ENCODE peak calls at places on chromosomes 5 and 9, in five cellular contexts. T is CD8-positive, alpha-beta T cell; J is A549; Q is neuronal stem cell; G is CD4-positive, alpha-beta T cell. M is an unnamed sample.

GRCh38 chr5:170293273-170293672 is 4.3 kb downstream of the LCP2 start:
- DNase-seq in Q (no peak), J (no peak), G (no peak), T (no peak), M (peak; percentile 40)

GRCh38 chr9:114426046-114426948 is 38.5 kb upstream of the AKNA start:
- DNase-seq in J (no peak), G (no peak), Q (no peak), T (no peak), M (no peak)

GRCh38 chr9:105647595-105648349 is 14.5 kb upstream of the TAL2 start:
- DNase-seq in G (no peak), T (no peak), Q (no peak), J (no peak), M (no peak)

GRCh38 chr5:133824661-133825254 is 143.7 kb downstream of the C5orf15 start:
- DNase-seq in G (no peak), Q (no peak), T (no peak), J (no peak), M (no peak)

GRCh38 chr5:34524123-34524522 is 132.0 kb upstream of the RAI14 start:
- DNase-seq in T (no peak), J (peak; percentile 36), Q (no peak), G (no peak), M (no peak)

GRCh38 chr9:99231708-99232107 is 9.6 kb downstream of the SEC61B start:
- DNase-seq in Q (no peak), J (peak; percentile 7), T (no peak), G (no peak), M (no peak)

GRCh38 chr9:133403766-133404439 is 13.9 kb downstream of the REXO4 start:
- DNase-seq in G (peak; percentile 61), J (peak; percentile 73), Q (no peak), T (peak; percentile 54), M (no peak)

GRCh38 chr5:169067641-169068316 is 233.2 kb downstream of the SLIT3 start:
- DNase-seq in G (no peak), Q (no peak), T (no peak), J (no peak), M (no peak)

GRCh38 chr9:113511856-113512761 is 48.6 kb downstream of the RGS3 start:
- DNase-seq in G (peak; percentile 47), J (no peak), T (peak; percentile 60), Q (no peak), M (no peak)

GRCh38 chr9:81618923-81619322 is 70.4 kb downstream of the TLE1 start:
- DNase-seq in J (no peak), Q (no peak), G (no peak), T (no peak), M (no peak)
- H3K27ac ChIP-seq in J (no peak overlapping the region), Q (no peak overlapping the region), G (no peak overlapping the region), T (no peak overlapping the region), M (no peak overlapping the region)

DNA sequence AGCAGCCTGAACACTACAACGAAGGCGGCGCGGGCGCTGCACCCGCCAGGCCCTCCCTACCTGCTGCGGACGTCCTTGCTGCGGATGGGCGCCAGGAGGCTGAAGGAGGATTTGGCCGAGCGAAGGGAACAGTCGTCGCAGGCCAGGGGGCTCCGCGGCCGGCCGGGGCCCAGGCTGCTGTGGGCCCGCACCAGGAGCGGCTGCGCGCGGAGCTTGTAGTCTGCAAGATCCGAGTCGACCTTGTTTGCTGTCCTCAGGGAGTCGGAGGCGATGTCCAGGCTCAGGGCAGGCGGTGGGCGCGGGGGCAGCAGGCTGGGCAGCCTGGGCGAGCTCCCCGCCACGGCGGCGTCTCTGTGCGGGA is 1.1 kb downstream of the INPP5E start:
- DNase-seq in J (peak; percentile 26), T (no peak), Q (peak; percentile 17), G (no peak), M (no peak)
- H3K27ac ChIP-seq in J (peak overlapping the region; percentile 99), T (no peak overlapping the region), Q (no peak overlapping the region), G (peak overlapping the region; percentile 7), M (no peak overlapping the region)

DNA sequence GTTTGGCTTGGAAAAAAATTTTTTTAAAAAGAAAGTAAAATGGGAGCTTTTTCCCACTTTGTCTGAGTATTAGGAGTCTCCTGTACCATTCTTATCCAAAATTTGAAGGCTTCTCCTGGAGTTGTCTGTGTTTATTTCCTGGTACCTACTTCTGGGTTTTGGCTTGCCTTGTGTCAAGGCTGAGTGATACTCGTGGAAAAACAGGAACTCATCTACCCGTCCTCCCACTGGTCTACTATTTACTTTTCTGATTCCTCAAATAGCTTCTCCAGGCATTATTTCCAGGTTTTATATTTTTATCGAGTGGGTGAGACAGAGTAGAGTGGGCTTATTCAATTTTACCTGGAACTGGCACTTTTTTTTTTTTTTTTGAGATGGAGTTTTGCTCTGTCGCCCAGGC is 99.4 kb downstream of the RMI1 start:
- DNase-seq in T (no peak), J (no peak), G (no peak), Q (no peak), M (no peak)
- H3K27ac ChIP-seq in T (no peak overlapping the region), J (no peak overlapping the region), G (no peak overlapping the region), Q (no peak overlapping the region), M (no peak overlapping the region)

DNA sequence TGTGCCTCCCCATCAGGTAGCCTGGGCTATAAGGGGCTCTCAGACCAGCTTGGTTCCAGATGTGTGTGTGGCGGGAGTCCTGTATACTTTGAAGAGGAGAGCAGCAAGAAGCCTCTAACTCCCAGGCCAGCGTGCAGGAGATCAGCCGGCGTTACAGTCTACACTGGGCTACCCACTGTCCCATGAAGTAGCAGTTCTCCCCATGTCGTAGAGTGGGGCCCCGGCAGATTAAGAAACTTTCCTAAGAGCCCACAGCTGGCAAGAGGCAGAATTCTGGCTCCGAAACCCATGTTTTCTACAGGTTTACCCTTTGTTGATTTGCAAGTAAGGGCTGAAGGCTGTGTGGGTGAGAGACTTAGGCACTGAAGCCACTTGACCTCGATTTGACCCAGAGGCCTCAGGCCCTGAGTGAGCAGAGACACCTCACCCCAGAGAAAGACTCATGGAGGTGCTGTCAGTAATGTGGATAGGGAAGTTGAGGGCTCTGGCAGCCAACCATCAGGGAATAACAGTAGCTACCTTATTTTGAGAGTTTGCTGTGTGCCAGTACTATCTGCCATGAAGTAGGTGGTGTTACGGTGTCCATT is 906 bp upstream of the B4GALT1 start:
- DNase-seq in T (no peak), G (no peak), Q (no peak), J (no peak), M (no peak)
- H3K27ac ChIP-seq in T (peak overlapping the region; percentile 77), G (peak overlapping the region; percentile 94), Q (no peak overlapping the region), J (peak overlapping the region; percentile 97), M (peak overlapping the region; percentile 97)

GRCh38 chr9:136362450-136362784 is 1.1 kb downstream of the DNLZ start:
- DNase-seq in G (no peak), Q (no peak), T (no peak), J (no peak), M (no peak)

GRCh38 chr9:136359774-136360718 is 3.5 kb downstream of the DNLZ start:
- DNase-seq in J (no peak), T (no peak), Q (no peak), G (no peak), M (no peak)

GRCh38 chr9:136361757-136362449 is 1.6 kb downstream of the DNLZ start:
- DNase-seq in T (no peak), G (no peak), J (no peak), Q (no peak), M (no peak)

GRCh38 chr9:136363106-136363605 is 388 bp downstream of the DNLZ start:
- DNase-seq in T (peak; percentile 85), G (peak; percentile 93), Q (peak; percentile 92), J (peak; percentile 95), M (peak; percentile 69)

DNA sequence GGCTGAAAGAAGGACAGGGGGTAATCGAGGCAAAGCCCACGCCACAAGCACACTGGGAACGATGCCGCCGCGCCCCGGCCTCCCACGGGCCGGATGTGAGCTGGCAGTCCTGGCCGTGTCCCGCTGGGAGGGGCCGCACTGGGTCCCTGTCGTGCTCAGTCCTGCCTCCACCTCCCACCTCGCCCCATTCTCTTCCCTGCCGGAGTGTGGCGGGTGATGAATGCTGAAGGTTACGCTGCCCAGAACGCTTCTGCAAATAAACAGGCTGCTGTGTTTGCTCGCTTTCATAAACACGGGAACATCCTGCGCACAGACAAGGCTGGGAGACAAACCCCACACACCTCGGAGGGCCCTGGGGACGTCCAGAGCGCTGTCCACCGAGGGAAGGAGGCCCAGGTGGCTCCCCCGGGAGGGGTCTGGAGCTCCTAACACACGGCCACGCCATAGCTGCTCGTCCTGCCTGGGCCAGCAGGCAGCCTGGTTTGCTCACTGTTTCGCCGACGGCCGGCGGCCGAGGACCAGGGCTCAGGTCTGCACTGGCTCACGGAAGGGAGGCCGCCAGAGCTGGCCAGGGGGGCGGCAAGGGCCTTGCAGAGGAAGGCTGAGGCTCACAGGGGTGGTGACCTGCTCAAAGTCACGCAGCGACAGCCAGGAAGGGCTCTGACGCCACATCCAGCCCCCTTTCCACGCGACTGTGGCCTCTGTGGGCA is 2.3 kb downstream of the DNLZ start:
- DNase-seq in J (no peak), T (no peak), Q (no peak), G (no peak), M (no peak)
- H3K27ac ChIP-seq in J (no peak overlapping the region), T (no peak overlapping the region), Q (no peak overlapping the region), G (no peak overlapping the region), M (no peak overlapping the region)

DNA sequence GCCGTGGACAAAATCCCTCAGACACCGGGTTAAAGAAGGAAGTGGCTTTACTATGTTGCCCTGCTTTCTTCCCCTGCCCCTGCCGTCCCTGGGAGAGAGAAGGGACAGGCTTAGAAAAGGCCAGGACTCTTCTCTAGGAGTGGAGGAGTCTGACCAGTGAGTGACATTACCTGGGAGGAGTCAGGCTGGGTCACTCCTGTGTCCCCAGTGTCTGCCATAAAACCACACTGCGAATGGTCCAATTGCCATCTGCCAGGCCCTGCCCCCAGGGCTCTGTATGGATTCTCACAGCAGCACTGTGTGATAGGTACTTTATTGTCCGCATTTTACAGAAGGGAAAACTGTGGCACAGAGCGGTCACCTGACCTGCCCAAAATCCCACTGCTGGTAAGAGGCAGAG is 31.3 kb upstream of the FUBP3 start:
- DNase-seq in J (no peak), T (no peak), G (no peak), Q (no peak), M (no peak)
- H3K27ac ChIP-seq in J (no peak overlapping the region), T (no peak overlapping the region), G (no peak overlapping the region), Q (no peak overlapping the region), M (no peak overlapping the region)

M was measured in esophagus squamous epithelium.